ENCODE peak calls at places on chromosomes 4 and X, in six cellular contexts. One of them, this sample, is unnamed.

GRCh38 chr4:6474053-6474568 is 1.7 kb upstream of the PPP2R2C start:
- DNase-seq in NCI-H1105 treated with DMSO at 0.1 percent for 48 hours: no peak
- DNase-seq in NCI-H1436: no peak
- DNase-seq in HAP-1: no peak
- DNase-seq in aorta: no peak
- DNase-seq in kidney: no peak
- DNase-seq in this sample: no peak

GRCh38 chr4:110815950-110816349 is 193.1 kb upstream of the PITX2 start:
- DNase-seq in NCI-H1105 treated with DMSO at 0.1 percent for 48 hours: no peak
- DNase-seq in NCI-H1436: no peak
- DNase-seq in HAP-1: no peak
- DNase-seq in aorta: no peak
- DNase-seq in kidney: no peak
- DNase-seq in this sample: no peak

GRCh38 chr4:81919238-81919637 is 447.5 kb upstream of the RASGEF1B start:
- DNase-seq in NCI-H1105 treated with DMSO at 0.1 percent for 48 hours: no peak
- DNase-seq in NCI-H1436: no peak
- DNase-seq in HAP-1: peak
- DNase-seq in aorta: no peak
- DNase-seq in kidney: no peak
- DNase-seq in this sample: peak

GRCh38 chr4:47646372-47646771 is 161.3 kb downstream of the ATP10D start:
- DNase-seq in NCI-H1105 treated with DMSO at 0.1 percent for 48 hours: no peak
- DNase-seq in NCI-H1436: no peak
- DNase-seq in HAP-1: no peak
- DNase-seq in aorta: no peak
- DNase-seq in kidney: no peak
- DNase-seq in this sample: no peak

GRCh38 chr4:51831133-51831532 is 11.8 kb upstream of the DCUN1D4 start:
- DNase-seq in NCI-H1105 treated with DMSO at 0.1 percent for 48 hours: peak
- DNase-seq in NCI-H1436: peak
- DNase-seq in HAP-1: peak
- DNase-seq in aorta: peak
- DNase-seq in kidney: peak
- DNase-seq in this sample: no peak

GRCh38 chr4:119237201-119237600 is 24.7 kb downstream of the USP53 start:
- DNase-seq in NCI-H1105 treated with DMSO at 0.1 percent for 48 hours: no peak
- DNase-seq in NCI-H1436: no peak
- DNase-seq in HAP-1: no peak
- DNase-seq in aorta: no peak
- DNase-seq in kidney: no peak
- DNase-seq in this sample: no peak

GRCh38 chr4:21593268-21594002 is 355.1 kb downstream of the KCNIP4 start:
- DNase-seq in NCI-H1105 treated with DMSO at 0.1 percent for 48 hours: peak
- DNase-seq in NCI-H1436: no peak
- DNase-seq in HAP-1: no peak
- DNase-seq in aorta: no peak
- DNase-seq in kidney: no peak
- DNase-seq in this sample: no peak

GRCh38 chr4:20506827-20507226 is 193.4 kb upstream of the PACRGL start:
- DNase-seq in NCI-H1105 treated with DMSO at 0.1 percent for 48 hours: no peak
- DNase-seq in NCI-H1436: no peak
- DNase-seq in HAP-1: no peak
- DNase-seq in aorta: no peak
- DNase-seq in kidney: no peak
- DNase-seq in this sample: no peak

GRCh38 chr4:663438-664428 is 10.3 kb downstream of the ATP5ME start:
- DNase-seq in NCI-H1105 treated with DMSO at 0.1 percent for 48 hours: peak
- DNase-seq in NCI-H1436: peak
- DNase-seq in HAP-1: peak
- DNase-seq in aorta: peak
- DNase-seq in kidney: peak
- DNase-seq in this sample: no peak

GRCh38 chr4:85455942-85456341 is 19.0 kb upstream of the ARHGAP24 start:
- DNase-seq in NCI-H1105 treated with DMSO at 0.1 percent for 48 hours: no peak
- DNase-seq in NCI-H1436: no peak
- DNase-seq in HAP-1: no peak
- DNase-seq in aorta: no peak
- DNase-seq in kidney: no peak
- DNase-seq in this sample: no peak

GRCh38 chr4:31793907-31794306 is 1073.7 kb downstream of the PCDH7 start:
- DNase-seq in NCI-H1105 treated with DMSO at 0.1 percent for 48 hours: no peak
- DNase-seq in NCI-H1436: no peak
- DNase-seq in HAP-1: no peak
- DNase-seq in aorta: no peak
- DNase-seq in kidney: no peak
- DNase-seq in this sample: no peak

GRCh38 chrX:47584714-47585113 is 2.5 kb downstream of the TIMP1 start:
- DNase-seq in NCI-H1105 treated with DMSO at 0.1 percent for 48 hours: no peak
- DNase-seq in NCI-H1436: no peak
- DNase-seq in HAP-1: no peak
- DNase-seq in aorta: no peak
- DNase-seq in kidney: no peak
- DNase-seq in this sample: no peak

GRCh38 chr4:39702716-39703115 is 4.8 kb downstream of the UBE2K start:
- DNase-seq in NCI-H1105 treated with DMSO at 0.1 percent for 48 hours: no peak
- DNase-seq in NCI-H1436: no peak
- DNase-seq in HAP-1: no peak
- DNase-seq in aorta: no peak
- DNase-seq in kidney: no peak
- DNase-seq in this sample: no peak

GRCh38 chr4:54215379-54216072 is 13.6 kb upstream of the PDGFRA start:
- DNase-seq in NCI-H1105 treated with DMSO at 0.1 percent for 48 hours: no peak
- DNase-seq in NCI-H1436: no peak
- DNase-seq in HAP-1: no peak
- DNase-seq in aorta: no peak
- DNase-seq in kidney: no peak
- DNase-seq in this sample: no peak

GRCh38 chr4:98682719-98683118 is 24.3 kb upstream of the TSPAN5 start:
- DNase-seq in NCI-H1105 treated with DMSO at 0.1 percent for 48 hours: no peak
- DNase-seq in NCI-H1436: no peak
- DNase-seq in HAP-1: no peak
- DNase-seq in aorta: no peak
- DNase-seq in kidney: no peak
- DNase-seq in this sample: no peak

GRCh38 chr4:108166038-108166437 is 2.7 kb downstream of the LEF1 start:
- DNase-seq in NCI-H1105 treated with DMSO at 0.1 percent for 48 hours: no peak
- DNase-seq in NCI-H1436: no peak
- DNase-seq in HAP-1: no peak
- DNase-seq in aorta: no peak
- DNase-seq in kidney: no peak
- DNase-seq in this sample: no peak